ENCODE peak calls at places on chromosomes 13 and 19, in six cellular contexts. H, B, Q, J, D and M are unnamed samples.

GRCh38 chr19:2308114-2308556 is at the start of gene LINGO3:
- DNase-seq in Q (no peak), B (no peak), D (no peak), J (no peak), H (no peak), M (no peak)

GRCh38 chr13:20525601-20526544 is at the start of gene CRYL1:
- DNase-seq in D (peak; percentile 82), J (no peak), B (peak; percentile 77), Q (peak; percentile 62), H (no peak), M (peak; percentile 86)

GRCh38 chr13:106337096-106337495 is 198.4 kb downstream of the EFNB2 start:
- DNase-seq in B (no peak), D (no peak), J (no peak), Q (no peak), H (no peak), M (no peak)

GRCh38 chr13:73365681-73366080 is 306.9 kb downstream of the KLF5 start:
- DNase-seq in B (no peak), Q (no peak), D (no peak), H (no peak), J (no peak), M (no peak)

GRCh38 chr19:42150353-42150752 is 18.1 kb upstream of the POU2F2 start:
- DNase-seq in B (peak; percentile 66), H (no peak), J (no peak), D (no peak), Q (no peak), M (no peak)

GRCh38 chr13:59776924-59777690 is 386.6 kb downstream of the DIAPH3 start:
- DNase-seq in Q (no peak), J (no peak), B (no peak), D (no peak), H (no peak), M (no peak)

GRCh38 chr13:65762015-65762414 is 1468.1 kb downstream of the PCDH9 start:
- DNase-seq in Q (no peak), J (no peak), H (no peak), D (no peak), B (no peak), M (no peak)

GRCh38 chr19:45990113-45990728 is 5.0 kb upstream of the CCDC61 start:
- DNase-seq in J (no peak), D (no peak), Q (no peak), B (no peak), H (no peak), M (no peak)

GRCh38 chr13:111404746-111405145 is 84.3 kb downstream of the TEX29 start:
- DNase-seq in D (no peak), B (no peak), H (no peak), Q (no peak), J (no peak), M (no peak)

GRCh38 chr13:53069800-53070199 is 41.2 kb downstream of the OLFM4 start:
- DNase-seq in B (no peak), D (no peak), H (no peak), J (no peak), Q (no peak), M (no peak)

GRCh38 chr13:30863231-30863630 is 42.8 kb upstream of the MEDAG start:
- DNase-seq in H (no peak), D (no peak), J (no peak), Q (no peak), B (no peak), M (no peak)

GRCh38 chr13:42495256-42495655 is 78.7 kb upstream of the TNFSF11 start:
- DNase-seq in Q (no peak), D (no peak), H (no peak), B (no peak), J (no peak), M (no peak)

GRCh38 chr13:36839981-36840380 is 21.0 kb downstream of the RFXAP start:
- DNase-seq in H (no peak), B (no peak), Q (no peak), J (no peak), D (no peak), M (no peak)

DNA sequence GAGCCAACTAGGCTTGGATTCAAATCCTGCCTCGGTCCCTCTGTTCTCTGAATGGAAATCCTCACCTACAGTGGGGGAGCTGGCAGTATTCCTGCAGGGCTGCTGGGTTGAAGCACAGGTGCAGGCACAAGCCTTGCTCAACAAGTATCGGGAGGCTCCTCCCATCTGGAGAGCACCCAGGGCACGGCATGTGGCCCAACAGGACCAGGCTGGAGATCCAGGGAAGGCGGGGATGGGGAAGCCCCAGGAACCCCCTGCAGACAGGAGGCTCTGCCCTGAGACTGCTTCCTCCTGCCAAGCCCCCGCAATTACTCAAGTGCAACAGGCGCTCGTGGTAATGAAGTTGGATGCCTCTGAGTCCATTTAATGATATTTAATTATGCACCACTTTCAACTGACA is 128.0 kb upstream of the VSTM2B start:
- DNase-seq in B (no peak), Q (no peak), H (no peak), J (no peak), D (no peak), M (no peak)
- H3K9me3 ChIP-seq in B (no peaks in the 10 kb centered on the region), Q (no peaks in the 10 kb centered on the region), H (no peaks in the 10 kb centered on the region), J (no peaks in the 10 kb centered on the region), D (no peaks in the 10 kb centered on the region), M (no peaks in the 10 kb centered on the region)

GRCh38 chr13:79987323-79987722 is 353.6 kb downstream of the SPRY2 start:
- DNase-seq in H (no peak), B (no peak), J (no peak), Q (no peak), D (no peak), M (no peak)

GRCh38 chr13:79989251-79989661 is 351.7 kb downstream of the SPRY2 start:
- DNase-seq in H (no peak), D (no peak), J (no peak), Q (no peak), B (no peak), M (no peak)

GRCh38 chr13:79987761-79988160 is 353.2 kb downstream of the SPRY2 start:
- DNase-seq in D (no peak), B (no peak), Q (no peak), J (no peak), H (no peak), M (no peak)

GRCh38 chr13:79988573-79988972 is 352.4 kb downstream of the SPRY2 start:
- DNase-seq in Q (no peak), H (no peak), D (peak; percentile 37), B (no peak), J (no peak), M (no peak)

GRCh38 chr13:79986890-79987289 is 354.0 kb downstream of the SPRY2 start:
- DNase-seq in D (no peak), H (no peak), B (no peak), J (no peak), Q (no peak), M (no peak)
- H3K27ac ChIP-seq in D (no peak overlapping the region), H (no peak overlapping the region), B (no peak overlapping the region), J (no peak overlapping the region), Q (no peak overlapping the region), M (no peak overlapping the region)

GRCh38 chr19:58002384-58003152 is at the start of gene ZNF606:
- DNase-seq in D (peak; percentile 89), Q (peak; percentile 86), H (peak; percentile 83), B (peak; percentile 89), J (no peak), M (peak; percentile 95)
- TF ChIP-seq POLR2A in D (no peak), Q (peak; percentile 83), H (peak; percentile 71), B (peak; percentile 80), J (no peak), M (peak; percentile 83)

GRCh38 chr19:15737722-15738121 is at the start of gene OR10H3:
- DNase-seq in Q (no peak), H (no peak), J (no peak), D (no peak), B (no peak), M (no peak)
- H3K9me3 ChIP-seq in Q (no peaks in the 10 kb centered on the region), H (peaks cover 22% of the 10 kb centered on the region), J (no peaks in the 10 kb centered on the region), D (no peaks in the 10 kb centered on the region), B (no peaks in the 10 kb centered on the region), M (no peaks in the 10 kb centered on the region)